ENCODE peak calls at places on chromosomes 5 and 9, in eight cellular contexts. N is stimulated activated CD4-positive, alpha-beta T cell treated with anti-CD3 and anti-CD28 coated beads, Interleukin-4, amount 100 ng/mL, for 48 hours; Q is H7; U is activated CD4-positive, alpha-beta T cell treated with anti-CD3 and anti-CD28 coated beads for 24 hours; C is EH; I is left lobe of liver; D is NCI-H2107; V is left lung. O is an unnamed sample.
A peak's percentile ranks its signal among the peaks of the same experiment; 100 is the strongest.

GRCh38 chr5:159781626-159782157 is 134.6 kb upstream of the ADRA1B start:
- DNase-seq in N (no peak), Q (no peak), U (no peak), C (peak; percentile 70), I (no peak), D (no peak), V (no peak), O (no peak)

GRCh38 chr5:176727528-176727900 is 80.2 kb downstream of the TSPAN17 start:
- DNase-seq in N (no peak), Q (peak; percentile 77), U (no peak), C (no peak), I (no peak), D (no peak), V (no peak), O (no peak)

GRCh38 chr5:27561408-27561807 is 523.0 kb upstream of the CDH9 start:
- DNase-seq in N (no peak), Q (no peak), U (no peak), C (no peak), I (no peak), D (no peak), V (peak; percentile 24), O (no peak)

GRCh38 chr5:142110046-142110531 is 1.5 kb downstream of the NDFIP1 start:
- DNase-seq in N (no peak), Q (no peak), U (no peak), C (peak; percentile 57), I (peak; percentile 54), D (no peak), V (no peak), O (no peak)

GRCh38 chr5:142334548-142334947 is 9.7 kb upstream of the SPRY4 start:
- DNase-seq in N (no peak), Q (no peak), U (no peak), C (no peak), I (no peak), D (no peak), V (no peak), O (no peak)

GRCh38 chr9:86563350-86563749 is 209.1 kb upstream of the TUT7 start:
- DNase-seq in N (no peak), Q (no peak), U (no peak), C (peak; percentile 53), I (no peak), D (no peak), V (no peak), O (no peak)

GRCh38 chr5:98772415-98773213 is 849 bp upstream of the RGMB start:
- DNase-seq in N (no peak), Q (peak; percentile 73), U (no peak), C (peak; percentile 93), I (peak; percentile 84), D (peak; percentile 28), V (peak; percentile 86), O (peak; percentile 85)

GRCh38 chr5:152113401-152113800 is 188.8 kb upstream of the GLRA1 start:
- DNase-seq in N (peak; percentile 31), Q (no peak), U (peak; percentile 11), C (no peak), I (no peak), D (no peak), V (no peak), O (no peak)

GRCh38 chr5:68834486-68834885 is 259.3 kb upstream of the SLC30A5 start:
- DNase-seq in N (no peak), Q (no peak), U (no peak), C (peak; percentile 28), I (no peak), D (no peak), V (no peak), O (no peak)

GRCh38 chr5:115309751-115310370 is 13.4 kb upstream of the CCDC112 start:
- DNase-seq in N (no peak), Q (no peak), U (no peak), C (peak; percentile 57), I (no peak), D (no peak), V (no peak), O (no peak)

GRCh38 chr5:176547811-176548210 is 1.3 kb upstream of the CDHR2 start:
- DNase-seq in N (no peak), Q (no peak), U (no peak), C (peak; percentile 13), I (no peak), D (no peak), V (no peak), O (no peak)